ENCODE peak calls at places on chromosomes 16 and 17, in nine cellular contexts. N is cerebellar nuclear complex; T is mucosa of gallbladder; R is neural progenitor cell; Y is aorta; Q is left ventricle myocardium inferior; U is PC-9; J is hippocampal formation; M is CD8-positive, alpha-beta T cell. A is an unnamed sample.

GRCh38 chr16:81601008-81601428 is 156.4 kb downstream of the CMIP start:
- DNase-seq in N (no peak), T (no peak), R (no peak), Y (no peak), Q (no peak), U (peak; percentile 53), J (no peak), M (no peak), A (no peak)

GRCh38 chr16:725041-725376 is 1.2 kb downstream of the CCDC78 start:
- DNase-seq in N (no peak), T (no peak), R (no peak), Y (no peak), Q (no peak), U (no peak), J (no peak), M (no peak), A (no peak)

GRCh38 chr16:3431779-3432219 is 11.5 kb downstream of the ZNF597 start:
- DNase-seq in N (no peak), T (peak; percentile 38), R (no peak), Y (peak; percentile 67), Q (peak; percentile 45), U (no peak), J (no peak), M (peak; percentile 13), A (no peak)

GRCh38 chr17:27268394-27269085 is 25.4 kb upstream of the WSB1 start:
- DNase-seq in N (no peak), T (no peak), R (no peak), Y (no peak), Q (no peak), U (no peak), J (no peak), M (no peak), A (no peak)

GRCh38 chr16:4306439-4307214 is 9.2 kb upstream of the GLIS2 start:
- DNase-seq in N (no peak), T (no peak), R (peak; percentile 45), Y (no peak), Q (no peak), U (no peak), J (no peak), M (peak; percentile 20), A (no peak)

GRCh38 chr17:48636177-48637018 is 10.2 kb upstream of the HOXB9 start:
- DNase-seq in N (no peak), T (peak; percentile 49), R (peak; percentile 97), Y (peak; percentile 84), Q (peak; percentile 47), U (peak; percentile 87), J (no peak), M (peak; percentile 38), A (no peak)

GRCh38 chr17:40791116-40791515 is 8.6 kb downstream of the KRT28 start:
- DNase-seq in N (no peak), T (no peak), R (no peak), Y (no peak), Q (no peak), U (no peak), J (no peak), M (no peak), A (no peak)

GRCh38 chr16:86734559-86735480 is 156.5 kb downstream of the FOXL1 start:
- DNase-seq in N (no peak), T (no peak), R (no peak), Y (no peak), Q (no peak), U (no peak), J (no peak), M (no peak), A (no peak)

GRCh38 chr17:29341726-29342125 is 47.8 kb upstream of the NUFIP2 start:
- DNase-seq in N (no peak), T (no peak), R (no peak), Y (no peak), Q (no peak), U (no peak), J (no peak), M (no peak), A (no peak)

GRCh38 chr17:9529033-9529748 is 46.4 kb downstream of the STX8 start:
- DNase-seq in N (no peak), T (no peak), R (peak; percentile 33), Y (no peak), Q (no peak), U (no peak), J (no peak), M (no peak), A (no peak)

GRCh38 chr16:74862743-74863244 is 88.2 kb upstream of the FA2H start:
- DNase-seq in N (no peak), T (no peak), R (peak; percentile 64), Y (no peak), Q (no peak), U (peak; percentile 26), J (peak; percentile 2), M (no peak), A (no peak)

GRCh38 chr16:21701271-21701670 is 37.5 kb downstream of the OTOA start:
- DNase-seq in N (no peak), T (no peak), R (no peak), Y (no peak), Q (no peak), U (no peak), J (no peak), M (no peak), A (no peak)

GRCh38 chr17:41939044-41939695 is 8.8 kb downstream of the ODAD4 start:
- DNase-seq in N (no peak), T (no peak), R (no peak), Y (no peak), Q (no peak), U (no peak), J (no peak), M (no peak), A (no peak)

GRCh38 chr17:77281024-77281903 is 140.5 kb downstream of the SEC14L1 start:
- DNase-seq in N (no peak), T (peak; percentile 51), R (peak; percentile 88), Y (no peak), Q (peak; percentile 43), U (peak; percentile 70), J (no peak), M (peak; percentile 24), A (no peak)

GRCh38 chr17:56034120-56034757 is 119.0 kb upstream of the ANKFN1 start:
- DNase-seq in N (no peak), T (peak; percentile 21), R (no peak), Y (no peak), Q (no peak), U (no peak), J (no peak), M (no peak), A (no peak)

GRCh38 chr17:33436321-33436720 is 143.2 kb upstream of the ASIC2 start:
- DNase-seq in N (no peak), T (no peak), R (no peak), Y (no peak), Q (no peak), U (no peak), J (no peak), M (no peak), A (no peak)

A was measured in cortex of kidney.